ENCODE peak calls at places on chromosomes 12 and 14, in six cellular contexts. D, K, B, R, S and Z are unnamed samples.

GRCh38 chr14:64812412-64812811 is 67.3 kb downstream of the SPTB start:
- DNase-seq in D (peak; percentile 28), K (peak; percentile 20), B (peak; percentile 83), R (peak; percentile 9), S (no peak), Z (peak; percentile 74)

GRCh38 chr12:19052689-19053088 is 76.8 kb upstream of the PLEKHA5 start:
- DNase-seq in D (no peak), K (no peak), B (no peak), R (no peak), S (no peak), Z (no peak)

GRCh38 chr12:127629066-127629820 is 637.7 kb upstream of the TMEM132C start:
- DNase-seq in D (no peak), K (no peak), B (no peak), R (no peak), S (no peak), Z (no peak)

GRCh38 chr12:94149781-94150482 is 1.6 kb downstream of the PLXNC1 start:
- DNase-seq in D (peak; percentile 40), K (peak; percentile 72), B (peak; percentile 54), R (peak; percentile 7), S (no peak), Z (no peak)

GRCh38 chr14:89640141-89640540 is 223.1 kb upstream of the FOXN3 start:
- DNase-seq in D (no peak), K (no peak), B (no peak), R (no peak), S (no peak), Z (no peak)

GRCh38 chr12:125564753-125565152 is 499.5 kb downstream of the AACS start:
- DNase-seq in D (no peak), K (no peak), B (no peak), R (no peak), S (no peak), Z (no peak)

GRCh38 chr14:103067231-103067954 is 10.0 kb upstream of the CDC42BPB start:
- DNase-seq in D (no peak), K (no peak), B (peak; percentile 61), R (no peak), S (no peak), Z (peak; percentile 46)

GRCh38 chr12:131764738-131765137 is 53.8 kb downstream of the SFSWAP start:
- DNase-seq in D (no peak), K (no peak), B (no peak), R (no peak), S (no peak), Z (no peak)

GRCh38 chr12:15216036-15216889 is 5.0 kb downstream of the RERG start:
- DNase-seq in D (no peak), K (no peak), B (no peak), R (no peak), S (no peak), Z (no peak)

GRCh38 chr12:32983968-32984367 is 87.4 kb upstream of the PKP2 start:
- DNase-seq in D (no peak), K (peak; percentile 17), B (no peak), R (no peak), S (no peak), Z (no peak)

GRCh38 chr14:28760431-28760996 is 6.1 kb upstream of the FOXG1 start:
- DNase-seq in D (no peak), K (no peak), B (no peak), R (no peak), S (no peak), Z (no peak)

GRCh38 chr14:36508418-36509051 is 11.5 kb downstream of the NKX2-1 start:
- DNase-seq in D (no peak), K (no peak), B (no peak), R (no peak), S (no peak), Z (no peak)

GRCh38 chr14:104126753-104127152 is 11.6 kb upstream of the KIF26A start:
- DNase-seq in D (no peak), K (no peak), B (no peak), R (no peak), S (peak; percentile 23), Z (no peak)

GRCh38 chr12:72622556-72622955 is 350.4 kb downstream of the TRHDE start:
- DNase-seq in D (no peak), K (no peak), B (no peak), R (no peak), S (no peak), Z (no peak)

GRCh38 chr12:75848533-75848932 is 183.0 kb downstream of the PHLDA1 start:
- DNase-seq in D (no peak), K (no peak), B (no peak), R (no peak), S (no peak), Z (no peak)

GRCh38 chr12:132600048-132601032 is 10.0 kb downstream of the LRCOL1 start:
- DNase-seq in D (no peak), K (peak; percentile 84), B (peak; percentile 61), R (no peak), S (no peak), Z (peak; percentile 83)

GRCh38 chr12:64419696-64420095 is 15.5 kb downstream of the XPOT start:
- DNase-seq in D (no peak), K (no peak), B (no peak), R (no peak), S (no peak), Z (no peak)

GRCh38 chr12:32455607-32456063 is 56.3 kb downstream of the FGD4 start:
- DNase-seq in D (no peak), K (peak; percentile 69), B (peak; percentile 49), R (no peak), S (no peak), Z (peak; percentile 46)

GRCh38 chr12:57299514-57300016 is 48.6 kb upstream of the STAC3 start:
- DNase-seq in D (no peak), K (peak; percentile 10), B (no peak), R (no peak), S (no peak), Z (no peak)

GRCh38 chr12:6334940-6335450 is 6.9 kb downstream of the TNFRSF1A start:
- DNase-seq in D (no peak), K (no peak), B (peak; percentile 66), R (no peak), S (no peak), Z (no peak)

GRCh38 chr12:90004319-90005074 is 295.9 kb upstream of the ATP2B1 start:
- DNase-seq in D (no peak), K (peak; percentile 54), B (no peak), R (no peak), S (no peak), Z (no peak)

GRCh38 chr12:90015228-90015627 is 306.6 kb upstream of the ATP2B1 start:
- DNase-seq in D (no peak), K (no peak), B (no peak), R (no peak), S (no peak), Z (no peak)

GRCh38 chr12:90013409-90013808 is 304.8 kb upstream of the ATP2B1 start:
- DNase-seq in D (no peak), K (no peak), B (no peak), R (no peak), S (no peak), Z (no peak)

GRCh38 chr12:90008277-90008676 is 299.6 kb upstream of the ATP2B1 start:
- DNase-seq in D (no peak), K (no peak), B (no peak), R (no peak), S (no peak), Z (no peak)

DNA sequence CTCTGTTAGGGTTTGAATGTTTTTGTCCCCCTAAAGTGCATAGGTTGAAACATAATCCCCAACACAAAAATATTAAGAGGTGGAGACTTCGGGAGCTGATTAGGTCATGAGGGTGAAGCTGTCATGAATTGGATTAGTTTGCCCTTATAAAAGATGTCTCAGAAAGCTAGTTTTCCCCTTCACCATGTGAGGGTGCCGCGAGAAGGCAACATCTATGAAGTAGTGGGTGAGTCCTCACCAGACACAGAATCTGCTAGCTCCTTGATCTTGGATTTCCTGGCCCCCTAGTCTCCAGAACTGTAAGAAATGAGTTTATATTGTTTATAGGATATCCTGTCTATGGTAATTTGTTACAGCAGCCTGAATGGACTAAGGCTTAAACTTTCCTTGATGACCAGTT is 301.5 kb upstream of the ATP2B1 start:
- DNase-seq in D (no peak), K (no peak), B (no peak), R (no peak), S (no peak), Z (no peak)
- TF ChIP-seq CTCF in D (no peak), K (no peak), B (no peak), R (no peak), S (peak; percentile 7), Z (no peak)

DNA sequence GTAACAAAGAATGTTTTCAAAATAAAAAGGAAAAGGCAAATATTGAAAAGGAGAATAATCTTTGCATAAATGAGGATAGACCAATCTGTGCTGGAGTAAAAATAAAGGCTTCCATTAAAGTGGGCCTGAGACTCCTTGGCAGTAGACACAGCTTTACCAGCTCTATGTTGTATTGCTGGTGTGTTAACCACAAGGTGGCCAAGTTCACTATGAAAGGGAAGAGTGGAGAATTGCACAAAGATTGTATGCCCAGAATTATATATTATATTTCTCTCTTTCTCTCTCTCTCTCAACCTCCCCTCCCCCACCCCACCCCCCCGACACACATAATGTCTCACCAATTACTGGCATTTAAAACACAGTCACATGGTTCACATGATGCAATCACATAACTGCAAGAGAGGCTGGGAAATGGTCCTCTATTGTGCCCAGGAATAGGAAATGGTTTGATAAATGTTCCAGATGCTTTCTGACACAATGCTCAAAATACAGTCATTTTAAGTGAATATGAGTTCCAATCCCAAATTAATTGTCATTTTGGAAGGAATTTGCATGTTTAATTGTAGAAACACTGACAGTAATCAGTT is 222.6 kb upstream of the SYT1 start:
- DNase-seq in D (no peak), K (no peak), B (no peak), R (no peak), S (no peak), Z (no peak)
- TF ChIP-seq CTCF in D (no peak), K (no peak), B (no peak), R (no peak), S (peak; percentile 30), Z (no peak)

DNA sequence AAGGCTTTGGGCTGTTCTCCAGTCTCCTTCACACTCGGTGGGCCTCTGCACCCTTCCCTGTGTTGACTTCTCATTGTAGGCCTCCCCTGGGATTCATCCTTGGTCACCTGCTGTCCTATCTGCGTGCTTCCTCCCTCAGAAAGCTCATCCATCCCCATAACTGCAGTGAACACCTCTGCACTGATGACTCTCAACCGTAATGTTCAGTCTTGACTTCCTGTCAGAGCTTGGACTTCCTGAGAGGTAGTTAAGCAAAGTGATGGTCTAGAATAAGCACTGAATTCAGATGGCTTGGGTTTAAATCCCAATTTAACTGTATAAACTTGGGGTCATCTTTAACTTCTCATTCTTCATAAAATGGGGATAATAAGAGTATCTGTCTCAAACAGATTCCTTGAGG is 13.6 kb upstream of the MDM1 start:
- DNase-seq in D (no peak), K (no peak), B (no peak), R (no peak), S (no peak), Z (no peak)
- TF ChIP-seq CTCF in D (no peak), K (no peak), B (no peak), R (no peak), S (no peak), Z (no peak)

GRCh38 chr12:116860281-116860680 is 21.0 kb downstream of the HRK start:
- DNase-seq in D (no peak), K (no peak), B (no peak), R (no peak), S (no peak), Z (no peak)

GRCh38 chr12:116862167-116862566 is 19.1 kb downstream of the HRK start:
- DNase-seq in D (no peak), K (no peak), B (no peak), R (no peak), S (no peak), Z (no peak)

GRCh38 chr12:116861331-116861730 is 19.9 kb downstream of the HRK start:
- DNase-seq in D (peak; percentile 44), K (no peak), B (no peak), R (peak; percentile 36), S (no peak), Z (no peak)

GRCh38 chr12:116864371-116865160 is 16.7 kb downstream of the HRK start:
- DNase-seq in D (no peak), K (no peak), B (no peak), R (no peak), S (no peak), Z (no peak)

GRCh38 chr12:116863275-116863767 is 17.9 kb downstream of the HRK start:
- DNase-seq in D (no peak), K (no peak), B (peak; percentile 57), R (no peak), S (no peak), Z (no peak)
- TF ChIP-seq CTCF in D (no peak), K (peak; percentile 52), B (peak; percentile 43), R (no peak), S (peak; percentile 34), Z (peak; percentile 75)